ENCODE peak calls at places on chromosomes 12 and 14, in seven cellular contexts. One of them, this sample, is unnamed. For H3K4me1, the result is how much of the 10 kb centered on the place peaks cover.

GRCh38 chr14:38339704-38340103 is 83.8 kb upstream of the CLEC14A start:
- DNase-seq in RWPE2: no peak
- DNase-seq in uterus: no peak
- DNase-seq in ovary: no peak
- DNase-seq in neural progenitor cell: no peak
- DNase-seq in GM23338: no peak
- DNase-seq in esophagus squamous epithelium: no peak
- DNase-seq in this sample: no peak

GRCh38 chr12:104604070-104604994 is 147.6 kb downstream of the CHST11 start:
- DNase-seq in RWPE2: peak
- DNase-seq in uterus: peak
- DNase-seq in ovary: peak
- DNase-seq in neural progenitor cell: no peak
- DNase-seq in GM23338: peak
- DNase-seq in esophagus squamous epithelium: no peak
- DNase-seq in this sample: peak

GRCh38 chr14:71856199-71856919 is 75.9 kb upstream of the RGS6 start:
- DNase-seq in RWPE2: no peak
- DNase-seq in uterus: no peak
- DNase-seq in ovary: no peak
- DNase-seq in neural progenitor cell: no peak
- DNase-seq in GM23338: no peak
- DNase-seq in esophagus squamous epithelium: no peak
- DNase-seq in this sample: no peak

GRCh38 chr14:105498430-105499255 is 7.6 kb downstream of the TEDC1 start:
- DNase-seq in RWPE2: peak
- DNase-seq in uterus: no peak
- DNase-seq in ovary: no peak
- DNase-seq in neural progenitor cell: no peak
- DNase-seq in GM23338: peak
- DNase-seq in esophagus squamous epithelium: no peak
- DNase-seq in this sample: no peak

GRCh38 chr14:100369019-100369418 is 45.9 kb downstream of the SLC25A47 start:
- DNase-seq in RWPE2: no peak
- DNase-seq in uterus: no peak
- DNase-seq in ovary: no peak
- DNase-seq in neural progenitor cell: no peak
- DNase-seq in GM23338: no peak
- DNase-seq in esophagus squamous epithelium: no peak
- DNase-seq in this sample: no peak

GRCh38 chr12:51082561-51083139 is 746 bp downstream of the CSRNP2 start:
- DNase-seq in RWPE2: no peak
- DNase-seq in uterus: peak
- DNase-seq in ovary: no peak
- DNase-seq in neural progenitor cell: no peak
- DNase-seq in GM23338: peak
- DNase-seq in esophagus squamous epithelium: no peak
- DNase-seq in this sample: peak

GRCh38 chr12:9002335-9002734 is 13.0 kb downstream of the KLRG1 start:
- DNase-seq in RWPE2: no peak
- DNase-seq in uterus: no peak
- DNase-seq in ovary: no peak
- DNase-seq in neural progenitor cell: no peak
- DNase-seq in GM23338: no peak
- DNase-seq in esophagus squamous epithelium: no peak
- DNase-seq in this sample: no peak

GRCh38 chr12:39357046-39357445 is 85.9 kb downstream of the KIF21A start:
- DNase-seq in RWPE2: no peak
- DNase-seq in uterus: no peak
- DNase-seq in ovary: no peak
- DNase-seq in neural progenitor cell: no peak
- DNase-seq in GM23338: no peak
- DNase-seq in esophagus squamous epithelium: no peak
- DNase-seq in this sample: no peak

GRCh38 chr14:29352681-29353080 is 575.0 kb downstream of the PRKD1 start:
- DNase-seq in RWPE2: no peak
- DNase-seq in uterus: no peak
- DNase-seq in ovary: no peak
- DNase-seq in neural progenitor cell: no peak
- DNase-seq in GM23338: no peak
- DNase-seq in esophagus squamous epithelium: no peak
- DNase-seq in this sample: no peak

GRCh38 chr12:9364224-9365176 is 156.3 kb upstream of the PZP start:
- DNase-seq in RWPE2: no peak
- DNase-seq in uterus: no peak
- DNase-seq in ovary: no peak
- DNase-seq in neural progenitor cell: peak
- DNase-seq in GM23338: peak
- DNase-seq in esophagus squamous epithelium: no peak
- DNase-seq in this sample: peak

GRCh38 chr12:14454098-14454907 is 88.8 kb downstream of the ATF7IP start:
- DNase-seq in RWPE2: no peak
- DNase-seq in uterus: no peak
- DNase-seq in ovary: no peak
- DNase-seq in neural progenitor cell: peak
- DNase-seq in GM23338: peak
- DNase-seq in esophagus squamous epithelium: no peak
- DNase-seq in this sample: peak

GRCh38 chr14:98847520-98848468 is 424.2 kb downstream of the BCL11B start:
- DNase-seq in RWPE2: no peak
- DNase-seq in uterus: no peak
- DNase-seq in ovary: no peak
- DNase-seq in neural progenitor cell: no peak
- DNase-seq in GM23338: no peak
- DNase-seq in esophagus squamous epithelium: no peak
- DNase-seq in this sample: no peak

GRCh38 chr12:100799770-100800169 is 5.2 kb downstream of the ANO4 start:
- DNase-seq in RWPE2: no peak
- DNase-seq in uterus: no peak
- DNase-seq in ovary: no peak
- DNase-seq in neural progenitor cell: no peak
- DNase-seq in GM23338: no peak
- DNase-seq in esophagus squamous epithelium: no peak
- DNase-seq in this sample: no peak

GRCh38 chr12:81639196-81639595 is 120.0 kb downstream of the PPFIA2 start:
- DNase-seq in RWPE2: no peak
- DNase-seq in uterus: no peak
- DNase-seq in ovary: no peak
- DNase-seq in neural progenitor cell: no peak
- DNase-seq in GM23338: no peak
- DNase-seq in esophagus squamous epithelium: no peak
- DNase-seq in this sample: no peak

GRCh38 chr14:65336191-65336591 is 76.3 kb upstream of the FUT8 start:
- DNase-seq in RWPE2: no peak
- DNase-seq in uterus: no peak
- DNase-seq in ovary: no peak
- DNase-seq in neural progenitor cell: no peak
- DNase-seq in GM23338: no peak
- DNase-seq in esophagus squamous epithelium: no peak
- DNase-seq in this sample: no peak

GRCh38 chr14:24080888-24081738 is 9.8 kb downstream of the CPNE6 start:
- DNase-seq in RWPE2: peak
- DNase-seq in uterus: peak
- DNase-seq in ovary: no peak
- DNase-seq in neural progenitor cell: peak
- DNase-seq in GM23338: peak
- DNase-seq in esophagus squamous epithelium: peak
- DNase-seq in this sample: peak

GRCh38 chr12:278046-278445 is 15.4 kb upstream of the SLC6A13 start:
- DNase-seq in RWPE2: no peak
- DNase-seq in uterus: no peak
- DNase-seq in ovary: no peak
- DNase-seq in neural progenitor cell: no peak
- DNase-seq in GM23338: no peak
- DNase-seq in esophagus squamous epithelium: no peak
- DNase-seq in this sample: no peak

GRCh38 chr12:56118688-56119045 is 601 bp downstream of the ZC3H10 start:
- DNase-seq in RWPE2: no peak
- DNase-seq in uterus: no peak
- DNase-seq in ovary: no peak
- DNase-seq in neural progenitor cell: no peak
- DNase-seq in GM23338: peak
- DNase-seq in esophagus squamous epithelium: no peak
- DNase-seq in this sample: no peak

GRCh38 chr14:28785096-28785952 is 18.7 kb downstream of the FOXG1 start:
- DNase-seq in RWPE2: no peak
- DNase-seq in uterus: no peak
- DNase-seq in ovary: no peak
- DNase-seq in neural progenitor cell: peak
- DNase-seq in GM23338: peak
- DNase-seq in esophagus squamous epithelium: no peak
- DNase-seq in this sample: no peak

DNA sequence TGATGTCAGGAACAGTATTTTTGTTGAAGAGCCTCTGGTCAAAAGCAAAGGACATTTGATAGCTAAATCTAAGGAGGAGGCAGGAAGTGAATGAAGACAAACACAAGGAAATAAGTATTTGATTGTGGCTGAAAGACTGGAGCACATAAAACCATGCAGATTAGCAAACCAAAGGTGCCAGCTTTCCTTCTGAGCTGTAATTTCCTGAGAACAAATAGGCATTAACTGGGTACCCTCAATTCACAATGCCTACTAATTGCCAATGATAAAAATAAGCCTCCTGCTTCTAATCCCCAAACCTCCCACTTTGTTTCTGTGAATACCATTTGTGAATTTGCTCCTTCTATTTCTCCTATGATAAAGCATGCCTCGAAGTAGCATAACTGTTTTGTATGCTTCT is 1279.6 kb upstream of the USP15 start:
- DNase-seq in RWPE2: no peak
- DNase-seq in uterus: no peak
- DNase-seq in ovary: no peak
- DNase-seq in neural progenitor cell: peak
- DNase-seq in GM23338: peak
- DNase-seq in esophagus squamous epithelium: no peak
- DNase-seq in this sample: no peak
- H3K27ac ChIP-seq in RWPE2: no peak
- H3K27ac ChIP-seq in uterus: no peak
- H3K27ac ChIP-seq in ovary: no peak
- H3K27ac ChIP-seq in neural progenitor cell: no peak
- H3K27ac ChIP-seq in GM23338: peak
- H3K27ac ChIP-seq in esophagus squamous epithelium: no peak
- H3K27ac ChIP-seq in this sample: no peak

GRCh38 chr12:107492393-107493134 is 193.0 kb upstream of the PWP1 start:
- DNase-seq in RWPE2: no peak
- DNase-seq in uterus: no peak
- DNase-seq in ovary: no peak
- DNase-seq in neural progenitor cell: no peak
- DNase-seq in GM23338: no peak
- DNase-seq in esophagus squamous epithelium: no peak
- DNase-seq in this sample: peak
- H3K4me1 ChIP-seq in RWPE2: under half
- H3K4me1 ChIP-seq in uterus: under half
- H3K4me1 ChIP-seq in ovary: under half
- H3K4me1 ChIP-seq in neural progenitor cell: under half
- H3K4me1 ChIP-seq in GM23338: under half
- H3K4me1 ChIP-seq in esophagus squamous epithelium: under half
- H3K4me1 ChIP-seq in this sample: under half

GRCh38 chr14:101824339-101824727 is 62.8 kb downstream of the PPP2R5C start:
- DNase-seq in RWPE2: no peak
- DNase-seq in uterus: no peak
- DNase-seq in ovary: no peak
- DNase-seq in neural progenitor cell: no peak
- DNase-seq in GM23338: no peak
- DNase-seq in esophagus squamous epithelium: no peak
- DNase-seq in this sample: no peak

GRCh38 chr14:101823511-101824120 is 62.1 kb downstream of the PPP2R5C start:
- DNase-seq in RWPE2: no peak
- DNase-seq in uterus: peak
- DNase-seq in ovary: peak
- DNase-seq in neural progenitor cell: no peak
- DNase-seq in GM23338: no peak
- DNase-seq in esophagus squamous epithelium: no peak
- DNase-seq in this sample: peak

GRCh38 chr14:101825797-101826196 is 64.3 kb downstream of the PPP2R5C start:
- DNase-seq in RWPE2: no peak
- DNase-seq in uterus: no peak
- DNase-seq in ovary: no peak
- DNase-seq in neural progenitor cell: no peak
- DNase-seq in GM23338: no peak
- DNase-seq in esophagus squamous epithelium: no peak
- DNase-seq in this sample: no peak

GRCh38 chr14:101821528-101821927 is 60.0 kb downstream of the PPP2R5C start:
- DNase-seq in RWPE2: no peak
- DNase-seq in uterus: no peak
- DNase-seq in ovary: no peak
- DNase-seq in neural progenitor cell: no peak
- DNase-seq in GM23338: no peak
- DNase-seq in esophagus squamous epithelium: no peak
- DNase-seq in this sample: no peak

GRCh38 chr14:101823081-101823480 is 61.6 kb downstream of the PPP2R5C start:
- DNase-seq in RWPE2: no peak
- DNase-seq in uterus: no peak
- DNase-seq in ovary: no peak
- DNase-seq in neural progenitor cell: no peak
- DNase-seq in GM23338: no peak
- DNase-seq in esophagus squamous epithelium: no peak
- DNase-seq in this sample: no peak
- H3K27ac ChIP-seq in RWPE2: no peak
- H3K27ac ChIP-seq in uterus: peak
- H3K27ac ChIP-seq in ovary: no peak
- H3K27ac ChIP-seq in neural progenitor cell: no peak
- H3K27ac ChIP-seq in GM23338: no peak
- H3K27ac ChIP-seq in esophagus squamous epithelium: peak
- H3K27ac ChIP-seq in this sample: peak

GRCh38 chr14:96150214-96150613 is 54.4 kb upstream of the BDKRB2 start:
- DNase-seq in RWPE2: no peak
- DNase-seq in uterus: no peak
- DNase-seq in ovary: no peak
- DNase-seq in neural progenitor cell: no peak
- DNase-seq in GM23338: no peak
- DNase-seq in esophagus squamous epithelium: no peak
- DNase-seq in this sample: no peak

GRCh38 chr14:96149131-96149530 is 55.5 kb upstream of the BDKRB2 start:
- DNase-seq in RWPE2: no peak
- DNase-seq in uterus: no peak
- DNase-seq in ovary: no peak
- DNase-seq in neural progenitor cell: no peak
- DNase-seq in GM23338: no peak
- DNase-seq in esophagus squamous epithelium: no peak
- DNase-seq in this sample: no peak

GRCh38 chr14:96154900-96155299 is 49.7 kb upstream of the BDKRB2 start:
- DNase-seq in RWPE2: no peak
- DNase-seq in uterus: no peak
- DNase-seq in ovary: no peak
- DNase-seq in neural progenitor cell: no peak
- DNase-seq in GM23338: no peak
- DNase-seq in esophagus squamous epithelium: no peak
- DNase-seq in this sample: no peak

GRCh38 chr14:96151242-96151641 is 53.4 kb upstream of the BDKRB2 start:
- DNase-seq in RWPE2: no peak
- DNase-seq in uterus: no peak
- DNase-seq in ovary: no peak
- DNase-seq in neural progenitor cell: no peak
- DNase-seq in GM23338: no peak
- DNase-seq in esophagus squamous epithelium: no peak
- DNase-seq in this sample: no peak

DNA sequence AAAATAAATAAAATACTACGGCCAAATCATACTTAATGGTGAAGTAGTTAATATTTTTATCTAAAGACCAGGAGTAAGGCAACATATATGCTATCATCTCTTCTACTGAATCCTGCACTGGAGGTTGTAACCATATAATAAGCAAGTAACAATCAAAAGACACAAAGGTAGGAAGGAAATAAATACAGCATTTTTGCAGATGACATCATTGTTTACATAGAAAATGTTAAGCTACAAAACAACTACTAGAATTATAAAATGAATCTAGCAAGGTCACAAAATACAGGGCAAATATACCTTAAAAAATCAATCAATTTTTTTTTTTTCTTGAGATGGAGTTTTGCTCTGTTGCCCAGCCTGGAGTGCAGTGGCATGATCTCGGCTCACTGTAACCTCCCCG is 51.6 kb upstream of the BDKRB2 start:
- DNase-seq in RWPE2: no peak
- DNase-seq in uterus: no peak
- DNase-seq in ovary: no peak
- DNase-seq in neural progenitor cell: no peak
- DNase-seq in GM23338: no peak
- DNase-seq in esophagus squamous epithelium: no peak
- DNase-seq in this sample: no peak
- H3K4me1 ChIP-seq in RWPE2: under half
- H3K4me1 ChIP-seq in uterus: under half
- H3K4me1 ChIP-seq in ovary: under half
- H3K4me1 ChIP-seq in neural progenitor cell: under half
- H3K4me1 ChIP-seq in GM23338: under half
- H3K4me1 ChIP-seq in esophagus squamous epithelium: under half
- H3K4me1 ChIP-seq in this sample: under half

This sample was measured in small intestine.